ENCODE peak calls at places on chromosome 9, in five cellular contexts. H is prostate gland; U is DND-41; V is fibroblast of the aortic adventitia; P is naive thymus-derived CD4-positive, alpha-beta T cell. T is an unnamed sample.

GRCh38 chr9:101162231-101162630 is 133.7 kb downstream of the PLPPR1 start:
- DNase-seq in H (no peak), U (no peak), V (no peak), P (no peak), T (no peak)

GRCh38 chr9:16469184-16469583 is 401.3 kb downstream of the BNC2 start:
- DNase-seq in H (no peak), U (no peak), V (no peak), P (no peak), T (no peak)

GRCh38 chr9:74742792-74743389 is 144.8 kb downstream of the TRPM6 start:
- DNase-seq in H (no peak), U (peak), V (peak), P (no peak), T (no peak)

GRCh38 chr9:7185612-7186011 is 427.8 kb downstream of the KDM4C start:
- DNase-seq in H (no peak), U (no peak), V (peak), P (no peak), T (peak)

GRCh38 chr9:134629586-134630392 is 11.8 kb upstream of the COL5A1 start:
- DNase-seq in H (no peak), U (no peak), V (peak), P (no peak), T (peak)

GRCh38 chr9:68668127-68668526 is 36.9 kb upstream of the PIP5K1B start:
- DNase-seq in H (no peak), U (no peak), V (no peak), P (no peak), T (no peak)

GRCh38 chr9:104992696-104993095 is 64.7 kb upstream of the ABCA1 start:
- DNase-seq in H (no peak), U (no peak), V (peak), P (no peak), T (no peak)

GRCh38 chr9:111903996-111904395 is 7.4 kb downstream of the UGCG start:
- DNase-seq in H (no peak), U (no peak), V (no peak), P (no peak), T (no peak)

GRCh38 chr9:133584559-133585476 is 24.4 kb downstream of the FAM163B start:
- DNase-seq in H (peak), U (peak), V (peak), P (no peak), T (peak)

GRCh38 chr9:89661956-89662717 is 57.3 kb downstream of the GADD45G start:
- DNase-seq in H (peak), U (no peak), V (peak), P (no peak), T (peak)

GRCh38 chr9:132026932-132027585 is 52.6 kb downstream of the MED27 start:
- DNase-seq in H (no peak), U (no peak), V (peak), P (no peak), T (peak)

GRCh38 chr9:98310752-98311392 is 55.4 kb upstream of the TBC1D2 start:
- DNase-seq in H (no peak), U (no peak), V (no peak), P (no peak), T (no peak)

GRCh38 chr9:81103597-81104471 is 585.5 kb downstream of the TLE1 start:
- DNase-seq in H (no peak), U (no peak), V (peak), P (no peak), T (no peak)

GRCh38 chr9:109639666-109640231 is 140.2 kb upstream of the PALM2AKAP2 start:
- DNase-seq in H (no peak), U (no peak), V (no peak), P (no peak), T (no peak)
- H3K4me3 ChIP-seq in H (peak), U (no peak), V (peak), P (no peak), T (peak)

GRCh38 chr9:114174876-114175771 is 19.8 kb downstream of the COL27A1 start:
- DNase-seq in H (no peak), U (no peak), V (no peak), P (no peak), T (peak)
- H3K4me3 ChIP-seq in H (no peak), U (no peak), V (no peak), P (no peak), T (no peak)

GRCh38 chr9:94175669-94176068 is 83.4 kb upstream of the ZNF169 start:
- DNase-seq in H (no peak), U (no peak), V (peak), P (no peak), T (no peak)
- H3K4me3 ChIP-seq in H (no peak), U (no peak), V (no peak), P (no peak), T (no peak)

DNA sequence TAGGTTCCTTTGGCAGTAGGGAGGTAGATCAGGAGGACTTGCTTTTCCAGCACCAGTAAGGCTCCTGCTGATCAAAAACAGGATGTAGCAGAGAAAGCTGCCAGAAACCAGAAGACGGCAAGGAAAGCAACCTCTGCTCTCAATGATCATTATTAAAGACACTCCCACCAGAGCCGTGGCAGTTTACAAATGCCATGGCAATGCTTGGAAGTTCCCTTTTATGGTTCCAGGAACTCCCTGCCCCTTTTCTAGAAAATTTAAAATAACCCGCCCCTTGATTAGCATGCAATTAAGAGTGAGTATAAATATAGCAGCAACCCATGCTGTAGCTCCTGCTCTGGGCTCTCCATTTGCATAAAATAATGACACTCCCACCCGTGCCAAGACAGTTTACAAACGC is 16.1 kb downstream of the EQTN start:
- DNase-seq in H (no peak), U (no peak), V (no peak), P (no peak), T (no peak)
- H3K4me3 ChIP-seq in H (no peak), U (no peak), V (no peak), P (no peak), T (no peak)

GRCh38 chr9:20207161-20207560 is 415.1 kb downstream of the MLLT3 start:
- DNase-seq in H (no peak), U (peak), V (no peak), P (no peak), T (no peak)
- H3K4me3 ChIP-seq in H (no peak), U (no peak), V (no peak), P (no peak), T (no peak)

GRCh38 chr9:37289631-37290030 is 132.9 kb upstream of the GRHPR start:
- DNase-seq in H (no peak), U (no peak), V (no peak), P (no peak), T (no peak)
- H3K4me3 ChIP-seq in H (no peak), U (no peak), V (no peak), P (no peak), T (no peak)

GRCh38 chr9:91857291-91857781 is 92.7 kb downstream of the ROR2 start:
- DNase-seq in H (no peak), U (no peak), V (no peak), P (no peak), T (no peak)
- H3K4me3 ChIP-seq in H (no peak), U (no peak), V (no peak), P (no peak), T (no peak)

DNA sequence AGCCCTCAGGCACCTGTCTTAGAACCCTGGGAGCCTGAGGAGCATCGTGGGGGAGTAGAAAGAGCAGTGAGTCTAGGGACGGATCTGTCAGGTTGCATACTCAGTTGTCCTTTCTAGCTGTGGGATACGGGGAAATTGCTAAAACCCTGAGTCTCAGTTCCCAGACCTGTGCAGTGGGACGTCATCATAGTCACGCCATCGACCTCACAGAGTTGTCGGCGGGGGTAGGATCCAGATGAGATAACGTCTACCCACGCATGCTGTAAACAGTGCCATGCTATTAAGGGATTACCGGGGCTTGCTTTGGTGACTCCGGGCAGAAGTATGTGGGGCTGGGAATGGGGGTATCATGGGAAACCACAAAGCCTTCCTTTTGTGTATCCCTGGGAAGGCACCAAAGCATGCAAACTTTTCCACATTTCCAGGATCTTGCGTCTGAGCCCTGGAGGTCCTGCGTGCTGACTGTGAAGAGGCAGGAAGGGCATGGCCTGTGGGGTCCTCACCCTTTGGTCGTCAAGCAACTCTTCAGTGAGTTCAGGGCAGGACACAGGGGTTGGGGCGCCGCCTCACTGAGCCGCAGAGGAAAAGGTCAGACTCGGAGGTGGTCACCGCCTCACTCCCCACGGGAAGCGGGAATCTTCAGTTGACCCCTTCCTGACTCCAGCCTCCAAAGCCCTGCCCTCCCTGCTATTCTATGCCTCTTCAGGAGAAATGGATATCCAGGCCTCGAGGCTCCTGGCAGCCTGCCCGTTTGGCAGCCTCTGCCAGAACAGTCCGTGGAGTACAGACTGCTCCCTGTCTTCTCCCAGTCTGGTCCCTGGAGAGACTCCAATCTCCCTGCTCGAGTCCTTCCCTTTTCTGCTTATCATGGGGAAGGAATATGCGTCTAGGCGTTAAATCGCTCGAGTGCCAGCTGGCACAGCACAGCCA is 186.8 kb upstream of the KLF9 start:
- DNase-seq in H (peak), U (no peak), V (peak), P (no peak), T (peak)
- H3K4me3 ChIP-seq in H (no peak), U (no peak), V (peak), P (no peak), T (no peak)

T was measured in MG63.